ENCODE peak calls at places on chromosomes 3 and 15, in ten cellular contexts. Y is iris pigment epithelial cell; Z is NCI-H146; K is Right ventricle myocardium superior; V is transverse colon; B is cardiac septum; P is stimulated activated effector memory CD8-positive, alpha-beta T cell treated with anti-CD3 and anti-CD28 coated beads, Interleukin-12 subunit alpha, Interleukin-12 subunit beta, amount 100 ng/mL, for 72 hours; S is nephron progenitor cell; O is activated CD4-positive, CD25-positive, alpha-beta regulatory T cell treated with anti-CD3 and anti-CD28 coated beads, Interleukin-2, amount 50 U/mL, for 72 hours; Q is HEK293T. F is an unnamed sample.

GRCh38 chr3:45659661-45660566 is 29.3 kb upstream of the SACM1L start:
- DNase-seq in P (peak), Q (peak), V (peak), O (peak), K (peak), Y (peak), Z (peak), B (no peak), S (peak), F (peak)

GRCh38 chr3:114624676-114625181 is 330.9 kb downstream of the TIGIT start:
- DNase-seq in B (peak), Z (no peak), Y (peak), Q (peak), P (no peak), K (peak), O (no peak), S (peak), V (peak), F (no peak)

GRCh38 chr15:80581976-80582375 is 113.1 kb upstream of the ABHD17C start:
- DNase-seq in B (peak), O (no peak), Y (peak), Z (no peak), V (no peak), K (no peak), P (no peak), Q (no peak), S (no peak), F (peak)

GRCh38 chr3:138329127-138329983 is at the start of gene NME9:
- DNase-seq in S (peak), V (peak), Z (peak), P (peak), Q (peak), O (peak), B (peak), K (peak), Y (peak), F (peak)

GRCh38 chr3:52986938-52987337 is 58.9 kb downstream of the SFMBT1 start:
- DNase-seq in P (no peak), K (no peak), V (no peak), S (no peak), Q (no peak), Z (no peak), Y (peak), B (no peak), O (no peak), F (no peak)

GRCh38 chr15:93459396-93459795 is 370.4 kb upstream of the RGMA start:
- DNase-seq in V (no peak), Y (no peak), K (no peak), Z (no peak), S (no peak), O (no peak), P (no peak), B (no peak), Q (no peak), F (no peak)

GRCh38 chr15:64634576-64635485 is 140.6 kb downstream of the RBPMS2 start:
- DNase-seq in P (peak), K (no peak), Q (peak), Z (peak), Y (no peak), O (no peak), S (peak), V (no peak), B (no peak), F (no peak)

GRCh38 chr3:87958289-87958688 is 100.5 kb downstream of the CGGBP1 start:
- DNase-seq in S (no peak), Y (no peak), O (no peak), B (no peak), Q (no peak), P (no peak), V (no peak), K (no peak), Z (no peak), F (no peak)

GRCh38 chr3:66405701-66406091 is 95.1 kb downstream of the LRIG1 start:
- DNase-seq in Q (no peak), K (no peak), Y (peak), P (no peak), V (peak), O (no peak), Z (no peak), B (peak), S (no peak), F (peak)

GRCh38 chr15:58117619-58118018 is 20.6 kb upstream of the AQP9 start:
- DNase-seq in Q (no peak), O (no peak), Z (no peak), S (no peak), B (no peak), P (no peak), Y (no peak), K (no peak), V (no peak), F (no peak)

GRCh38 chr3:17783426-17783825 is 41.0 kb upstream of the TBC1D5 start:
- DNase-seq in Q (no peak), Y (no peak), Z (no peak), O (no peak), K (no peak), S (no peak), B (no peak), P (no peak), V (no peak), F (no peak)

GRCh38 chr3:192884831-192885356 is 32.8 kb downstream of the MB21D2 start:
- DNase-seq in V (no peak), Q (no peak), Z (no peak), S (no peak), Y (peak), K (no peak), P (no peak), O (no peak), B (no peak), F (no peak)

GRCh38 chr15:36938131-36938530 is 162.2 kb downstream of the MEIS2 start:
- DNase-seq in K (no peak), P (no peak), S (no peak), O (no peak), V (no peak), Q (no peak), B (no peak), Y (no peak), Z (no peak), F (no peak)

GRCh38 chr15:25089577-25089976 is 134.8 kb downstream of the SNRPN start:
- DNase-seq in Z (no peak), S (no peak), O (no peak), B (peak), Y (no peak), Q (no peak), V (no peak), K (no peak), P (no peak), F (no peak)

GRCh38 chr3:30167511-30168135 is 438.8 kb upstream of the TGFBR2 start:
- DNase-seq in Z (peak), K (no peak), V (no peak), Q (no peak), P (no peak), B (no peak), Y (no peak), O (no peak), S (no peak), F (no peak)

GRCh38 chr3:11445883-11446282 is 173.7 kb downstream of the ATG7 start:
- DNase-seq in Q (no peak), V (no peak), P (no peak), O (no peak), Y (no peak), S (no peak), B (no peak), K (no peak), Z (no peak), F (no peak)

GRCh38 chr3:156553705-156554356 is 1.1 kb downstream of the SSR3 start:
- DNase-seq in Y (peak), Q (no peak), Z (peak), O (no peak), K (no peak), B (no peak), S (no peak), V (no peak), P (no peak), F (no peak)

GRCh38 chr3:10196389-10197052 is 31.8 kb downstream of the IRAK2 start:
- DNase-seq in S (no peak), Q (no peak), P (no peak), B (no peak), V (peak), O (no peak), K (peak), Y (peak), Z (no peak), F (no peak)

GRCh38 chr3:143158549-143158988 is 39.0 kb downstream of the CHST2 start:
- DNase-seq in V (no peak), S (no peak), P (no peak), Q (no peak), Z (no peak), K (no peak), Y (peak), O (no peak), B (no peak), F (no peak)

GRCh38 chr15:94542391-94542790 is 311.0 kb downstream of the MCTP2 start:
- DNase-seq in Z (no peak), V (no peak), P (no peak), S (no peak), Q (no peak), K (no peak), B (no peak), O (no peak), Y (no peak), F (no peak)

GRCh38 chr15:66704019-66704782 is 2.2 kb downstream of the SMAD6 start:
- DNase-seq in B (no peak), Z (no peak), O (no peak), P (no peak), K (no peak), Y (no peak), Q (no peak), S (no peak), V (peak), F (no peak)

GRCh38 chr3:132210476-132211346 is 106.5 kb upstream of the ACP3 start:
- DNase-seq in V (peak), K (no peak), O (no peak), Q (peak), P (no peak), Z (peak), B (no peak), S (peak), Y (peak), F (no peak)

GRCh38 chr15:22887157-22887951 is 48.9 kb downstream of the NIPA2 start:
- DNase-seq in S (no peak), Q (no peak), Z (no peak), K (no peak), V (peak), O (no peak), Y (peak), B (peak), P (no peak), F (no peak)

GRCh38 chr3:150348500-150348899 is 59.6 kb upstream of the TSC22D2 start:
- DNase-seq in O (no peak), Q (no peak), V (peak), P (no peak), Z (no peak), B (no peak), K (no peak), Y (peak), S (no peak), F (peak)

GRCh38 chr3:31412832-31413231 is 119.9 kb upstream of the STT3B start:
- DNase-seq in Y (peak), S (no peak), B (no peak), Q (no peak), P (no peak), V (no peak), Z (no peak), K (no peak), O (no peak), F (no peak)

GRCh38 chr3:186172353-186172752 is 63.5 kb upstream of the ETV5 start:
- DNase-seq in O (no peak), Q (no peak), V (no peak), Y (no peak), S (no peak), K (no peak), Z (no peak), P (no peak), B (no peak), F (no peak)

GRCh38 chr3:183811638-183812037 is 13.7 kb downstream of the MAP6D1 start:
- DNase-seq in B (peak), P (no peak), V (no peak), S (no peak), K (no peak), Y (no peak), Q (no peak), Z (no peak), O (no peak), F (no peak)

GRCh38 chr3:100169186-100169585 is 54.9 kb upstream of the FILIP1L start:
- DNase-seq in Z (no peak), B (no peak), O (no peak), Y (peak), V (no peak), Q (no peak), S (no peak), P (no peak), K (peak), F (no peak)

GRCh38 chr3:5128861-5129260 is 6.8 kb downstream of the ARL8B start:
- DNase-seq in P (no peak), Y (no peak), B (no peak), Q (no peak), Z (no peak), V (no peak), S (no peak), K (no peak), O (no peak), F (no peak)

GRCh38 chr3:94887056-94887455 is 824.2 kb downstream of the NSUN3 start:
- DNase-seq in B (no peak), S (no peak), V (no peak), P (no peak), O (no peak), Y (peak), Z (no peak), K (no peak), Q (no peak), F (no peak)

GRCh38 chr3:189820365-189820720 is 189.2 kb downstream of the TP63 start:
- DNase-seq in B (no peak), Q (no peak), Y (no peak), P (no peak), S (no peak), O (no peak), K (no peak), Z (no peak), V (no peak), F (no peak)

GRCh38 chr3:50381315-50381714 is 22.0 kb upstream of the TMEM115 start:
- DNase-seq in Z (peak), V (no peak), B (no peak), Q (no peak), K (no peak), O (no peak), Y (no peak), S (no peak), P (no peak), F (no peak)

GRCh38 chr3:127158614-127159221 is 34.2 kb upstream of the PRR23E start:
- DNase-seq in K (no peak), Y (peak), B (peak), Q (peak), Z (peak), S (peak), P (no peak), O (no peak), V (no peak), F (no peak)

GRCh38 chr3:38207262-38208003 is 42.1 kb downstream of the OXSR1 start:
- DNase-seq in V (no peak), Z (no peak), B (no peak), Q (no peak), P (no peak), Y (no peak), K (no peak), O (no peak), S (no peak), F (no peak)

GRCh38 chr3:179376474-179376873 is 29.0 kb downstream of the MFN1 start:
- DNase-seq in K (no peak), P (no peak), V (no peak), S (no peak), Q (no peak), Y (no peak), B (no peak), Z (no peak), O (no peak), F (no peak)

GRCh38 chr15:31598620-31599019 is 272.0 kb downstream of the KLF13 start:
- DNase-seq in O (no peak), B (no peak), V (peak), P (no peak), Z (peak), K (no peak), Y (no peak), Q (no peak), S (peak), F (no peak)